ENCODE peak calls at places on chromosomes 3 and 15, in seven cellular contexts. O, X, G, C, S, N and V are unnamed samples.

GRCh38 chr3:39138804-39139415 is 14.5 kb downstream of the CSRNP1 start:
- DNase-seq in O (no peak), X (no peak), G (no peak), C (no peak), S (peak), N (no peak), V (no peak)

GRCh38 chr3:32996046-32996754 is 44.8 kb downstream of the CCR4 start:
- DNase-seq in O (peak), X (no peak), G (no peak), C (no peak), S (no peak), N (no peak), V (no peak)

GRCh38 chr3:10688126-10688525 is 127.9 kb upstream of the SLC6A11 start:
- DNase-seq in O (no peak), X (no peak), G (no peak), C (no peak), S (no peak), N (no peak), V (no peak)

GRCh38 chr15:62138124-62138523 is 27.0 kb downstream of the C2CD4B start:
- DNase-seq in O (peak), X (no peak), G (peak), C (no peak), S (peak), N (no peak), V (no peak)

GRCh38 chr15:43922021-43922420 is 95.2 kb downstream of the WDR76 start:
- DNase-seq in O (peak), X (no peak), G (no peak), C (no peak), S (no peak), N (no peak), V (no peak)

GRCh38 chr3:30611613-30612421 is 5.4 kb downstream of the TGFBR2 start:
- DNase-seq in O (peak), X (no peak), G (no peak), C (no peak), S (peak), N (no peak), V (peak)

GRCh38 chr15:68846851-68847439 is 26.2 kb upstream of the ANP32A start:
- DNase-seq in O (peak), X (no peak), G (no peak), C (no peak), S (no peak), N (no peak), V (no peak)

GRCh38 chr3:88678747-88679146 is 428.7 kb upstream of the EPHA3 start:
- DNase-seq in O (no peak), X (no peak), G (no peak), C (no peak), S (no peak), N (no peak), V (no peak)

GRCh38 chr3:50125541-50126286 is 29.4 kb upstream of the SEMA3F start:
- DNase-seq in O (no peak), X (no peak), G (no peak), C (no peak), S (no peak), N (no peak), V (no peak)

GRCh38 chr15:70154440-70155347 is 57.0 kb upstream of the TLE3 start:
- DNase-seq in O (no peak), X (no peak), G (no peak), C (no peak), S (peak), N (no peak), V (no peak)

GRCh38 chr3:144380832-144381231 is 409.2 kb downstream of the DIPK2A start:
- DNase-seq in O (peak), X (no peak), G (no peak), C (no peak), S (no peak), N (no peak), V (no peak)

GRCh38 chr15:34493001-34493400 is 55.4 kb upstream of the GOLGA8A start:
- DNase-seq in O (no peak), X (no peak), G (no peak), C (no peak), S (no peak), N (no peak), V (no peak)

GRCh38 chr15:100770781-100771584 is 108.6 kb upstream of the ALDH1A3 start:
- DNase-seq in O (no peak), X (no peak), G (no peak), C (no peak), S (no peak), N (no peak), V (no peak)

GRCh38 chr3:46935168-46935858 is 41.2 kb downstream of the CCDC12 start:
- DNase-seq in O (peak), X (no peak), G (peak), C (no peak), S (peak), N (peak), V (peak)

GRCh38 chr3:143348486-143349327 is 229.1 kb downstream of the CHST2 start:
- DNase-seq in O (no peak), X (no peak), G (no peak), C (no peak), S (no peak), N (no peak), V (peak)

GRCh38 chr3:191328963-191329653 is at the start of gene CCDC50:
- DNase-seq in O (peak), X (peak), G (peak), C (peak), S (peak), N (peak), V (peak)

GRCh38 chr3:55165704-55166103 is 237.8 kb upstream of the LRTM1 start:
- DNase-seq in O (no peak), X (no peak), G (no peak), C (no peak), S (no peak), N (no peak), V (no peak)

GRCh38 chr3:29932662-29933316 is 651.9 kb downstream of the RBMS3 start:
- DNase-seq in O (no peak), X (no peak), G (no peak), C (no peak), S (no peak), N (no peak), V (no peak)

GRCh38 chr3:14458434-14459280 is 56.3 kb downstream of the SLC6A6 start:
- DNase-seq in O (peak), X (no peak), G (no peak), C (no peak), S (no peak), N (no peak), V (no peak)

GRCh38 chr3:168088106-168088722 is 7.5 kb downstream of the GOLIM4 start:
- DNase-seq in O (no peak), X (peak), G (no peak), C (no peak), S (no peak), N (peak), V (peak)